ENCODE peak calls at places on chromosomes 2 and 18, in nine cellular contexts. One of them, this sample, is unnamed.

GRCh38 chr2:111184725-111185495 is 64.2 kb downstream of the BCL2L11 start:
- DNase-seq in stromal cell of bone marrow: no peak
- DNase-seq in A549: no peak
- DNase-seq in left cardiac atrium: no peak
- DNase-seq in fibroblast of the conjunctiva: no peak
- DNase-seq in activated T-cell treated with anti-CD3 and anti-CD28 coated beads, Interleukin-2, amount 50 U/mL, for 72 hours: no peak
- DNase-seq in HFF-Myc: no peak
- DNase-seq in activated CD4-positive, alpha-beta T cell treated with anti-CD3 and anti-CD28 coated beads, Interleukin-2, amount 50 U/mL, for 4 hours: no peak
- DNase-seq in stimulated activated CD4-positive, alpha-beta T cell treated with anti-CD3 and anti-CD28 coated beads, Interleukin-12 subunit alpha, Interleukin-12 subunit beta, amount 100 ng/mL, for 4 hours: no peak
- DNase-seq in this sample: no peak

GRCh38 chr2:138516030-138516704 is 14.6 kb downstream of the SPOPL start:
- DNase-seq in stimulated activated CD4-positive, alpha-beta T cell treated with anti-CD3 and anti-CD28 coated beads, Interleukin-12 subunit alpha, Interleukin-12 subunit beta, amount 100 ng/mL, for 4 hours: no peak
- DNase-seq in left cardiac atrium: no peak
- DNase-seq in A549: no peak
- DNase-seq in stromal cell of bone marrow: no peak
- DNase-seq in activated CD4-positive, alpha-beta T cell treated with anti-CD3 and anti-CD28 coated beads, Interleukin-2, amount 50 U/mL, for 4 hours: no peak
- DNase-seq in fibroblast of the conjunctiva: no peak
- DNase-seq in activated T-cell treated with anti-CD3 and anti-CD28 coated beads, Interleukin-2, amount 50 U/mL, for 72 hours: no peak
- DNase-seq in HFF-Myc: no peak
- DNase-seq in this sample: no peak

GRCh38 chr2:17792515-17792914 is 23.7 kb upstream of the MSGN1 start:
- DNase-seq in fibroblast of the conjunctiva: no peak
- DNase-seq in stimulated activated CD4-positive, alpha-beta T cell treated with anti-CD3 and anti-CD28 coated beads, Interleukin-12 subunit alpha, Interleukin-12 subunit beta, amount 100 ng/mL, for 4 hours: no peak
- DNase-seq in activated CD4-positive, alpha-beta T cell treated with anti-CD3 and anti-CD28 coated beads, Interleukin-2, amount 50 U/mL, for 4 hours: no peak
- DNase-seq in A549: no peak
- DNase-seq in left cardiac atrium: no peak
- DNase-seq in activated T-cell treated with anti-CD3 and anti-CD28 coated beads, Interleukin-2, amount 50 U/mL, for 72 hours: peak; percentile 8
- DNase-seq in stromal cell of bone marrow: no peak
- DNase-seq in HFF-Myc: no peak
- DNase-seq in this sample: no peak

GRCh38 chr18:23054553-23054952 is 80.7 kb upstream of the CABLES1 start:
- DNase-seq in A549: no peak
- DNase-seq in HFF-Myc: no peak
- DNase-seq in left cardiac atrium: no peak
- DNase-seq in activated T-cell treated with anti-CD3 and anti-CD28 coated beads, Interleukin-2, amount 50 U/mL, for 72 hours: no peak
- DNase-seq in stromal cell of bone marrow: no peak
- DNase-seq in fibroblast of the conjunctiva: no peak
- DNase-seq in stimulated activated CD4-positive, alpha-beta T cell treated with anti-CD3 and anti-CD28 coated beads, Interleukin-12 subunit alpha, Interleukin-12 subunit beta, amount 100 ng/mL, for 4 hours: no peak
- DNase-seq in activated CD4-positive, alpha-beta T cell treated with anti-CD3 and anti-CD28 coated beads, Interleukin-2, amount 50 U/mL, for 4 hours: no peak
- DNase-seq in this sample: no peak

GRCh38 chr2:70181363-70181956 is 9.4 kb downstream of the C2orf42 start:
- DNase-seq in left cardiac atrium: no peak
- DNase-seq in stromal cell of bone marrow: no peak
- DNase-seq in fibroblast of the conjunctiva: no peak
- DNase-seq in stimulated activated CD4-positive, alpha-beta T cell treated with anti-CD3 and anti-CD28 coated beads, Interleukin-12 subunit alpha, Interleukin-12 subunit beta, amount 100 ng/mL, for 4 hours: no peak
- DNase-seq in activated CD4-positive, alpha-beta T cell treated with anti-CD3 and anti-CD28 coated beads, Interleukin-2, amount 50 U/mL, for 4 hours: no peak
- DNase-seq in A549: no peak
- DNase-seq in HFF-Myc: no peak
- DNase-seq in activated T-cell treated with anti-CD3 and anti-CD28 coated beads, Interleukin-2, amount 50 U/mL, for 72 hours: no peak
- DNase-seq in this sample: no peak

GRCh38 chr2:196242131-196242620 is 70.8 kb upstream of the STK17B start:
- DNase-seq in stromal cell of bone marrow: no peak
- DNase-seq in fibroblast of the conjunctiva: no peak
- DNase-seq in activated CD4-positive, alpha-beta T cell treated with anti-CD3 and anti-CD28 coated beads, Interleukin-2, amount 50 U/mL, for 4 hours: no peak
- DNase-seq in A549: no peak
- DNase-seq in stimulated activated CD4-positive, alpha-beta T cell treated with anti-CD3 and anti-CD28 coated beads, Interleukin-12 subunit alpha, Interleukin-12 subunit beta, amount 100 ng/mL, for 4 hours: no peak
- DNase-seq in HFF-Myc: no peak
- DNase-seq in left cardiac atrium: no peak
- DNase-seq in activated T-cell treated with anti-CD3 and anti-CD28 coated beads, Interleukin-2, amount 50 U/mL, for 72 hours: peak; percentile 40
- DNase-seq in this sample: no peak

GRCh38 chr2:64644240-64645013 is 9.3 kb downstream of the SERTAD2 start:
- DNase-seq in A549: peak; percentile 91
- DNase-seq in stromal cell of bone marrow: peak; percentile 56
- DNase-seq in left cardiac atrium: peak; percentile 89
- DNase-seq in fibroblast of the conjunctiva: no peak
- DNase-seq in activated T-cell treated with anti-CD3 and anti-CD28 coated beads, Interleukin-2, amount 50 U/mL, for 72 hours: peak; percentile 50
- DNase-seq in HFF-Myc: no peak
- DNase-seq in stimulated activated CD4-positive, alpha-beta T cell treated with anti-CD3 and anti-CD28 coated beads, Interleukin-12 subunit alpha, Interleukin-12 subunit beta, amount 100 ng/mL, for 4 hours: peak; percentile 38
- DNase-seq in activated CD4-positive, alpha-beta T cell treated with anti-CD3 and anti-CD28 coated beads, Interleukin-2, amount 50 U/mL, for 4 hours: no peak
- DNase-seq in this sample: peak; percentile 32

GRCh38 chr2:122329266-122329665 is 573.8 kb downstream of the TSN start:
- DNase-seq in fibroblast of the conjunctiva: no peak
- DNase-seq in A549: no peak
- DNase-seq in activated CD4-positive, alpha-beta T cell treated with anti-CD3 and anti-CD28 coated beads, Interleukin-2, amount 50 U/mL, for 4 hours: no peak
- DNase-seq in activated T-cell treated with anti-CD3 and anti-CD28 coated beads, Interleukin-2, amount 50 U/mL, for 72 hours: no peak
- DNase-seq in stromal cell of bone marrow: no peak
- DNase-seq in stimulated activated CD4-positive, alpha-beta T cell treated with anti-CD3 and anti-CD28 coated beads, Interleukin-12 subunit alpha, Interleukin-12 subunit beta, amount 100 ng/mL, for 4 hours: no peak
- DNase-seq in left cardiac atrium: no peak
- DNase-seq in HFF-Myc: no peak
- DNase-seq in this sample: no peak

GRCh38 chr2:121707920-121708361 is 28.7 kb downstream of the NIFK start:
- DNase-seq in stimulated activated CD4-positive, alpha-beta T cell treated with anti-CD3 and anti-CD28 coated beads, Interleukin-12 subunit alpha, Interleukin-12 subunit beta, amount 100 ng/mL, for 4 hours: no peak
- DNase-seq in activated CD4-positive, alpha-beta T cell treated with anti-CD3 and anti-CD28 coated beads, Interleukin-2, amount 50 U/mL, for 4 hours: no peak
- DNase-seq in fibroblast of the conjunctiva: no peak
- DNase-seq in left cardiac atrium: no peak
- DNase-seq in stromal cell of bone marrow: no peak
- DNase-seq in HFF-Myc: no peak
- DNase-seq in activated T-cell treated with anti-CD3 and anti-CD28 coated beads, Interleukin-2, amount 50 U/mL, for 72 hours: no peak
- DNase-seq in A549: no peak
- DNase-seq in this sample: no peak

GRCh38 chr2:132521321-132521720 is 104.7 kb downstream of the GPR39 start:
- DNase-seq in activated T-cell treated with anti-CD3 and anti-CD28 coated beads, Interleukin-2, amount 50 U/mL, for 72 hours: no peak
- DNase-seq in stromal cell of bone marrow: no peak
- DNase-seq in stimulated activated CD4-positive, alpha-beta T cell treated with anti-CD3 and anti-CD28 coated beads, Interleukin-12 subunit alpha, Interleukin-12 subunit beta, amount 100 ng/mL, for 4 hours: no peak
- DNase-seq in fibroblast of the conjunctiva: no peak
- DNase-seq in activated CD4-positive, alpha-beta T cell treated with anti-CD3 and anti-CD28 coated beads, Interleukin-2, amount 50 U/mL, for 4 hours: no peak
- DNase-seq in left cardiac atrium: no peak
- DNase-seq in HFF-Myc: no peak
- DNase-seq in A549: no peak
- DNase-seq in this sample: no peak

GRCh38 chr18:66167829-66168463 is 417.1 kb downstream of the CDH7 start:
- DNase-seq in activated CD4-positive, alpha-beta T cell treated with anti-CD3 and anti-CD28 coated beads, Interleukin-2, amount 50 U/mL, for 4 hours: no peak
- DNase-seq in stromal cell of bone marrow: no peak
- DNase-seq in left cardiac atrium: no peak
- DNase-seq in activated T-cell treated with anti-CD3 and anti-CD28 coated beads, Interleukin-2, amount 50 U/mL, for 72 hours: no peak
- DNase-seq in A549: no peak
- DNase-seq in HFF-Myc: no peak
- DNase-seq in stimulated activated CD4-positive, alpha-beta T cell treated with anti-CD3 and anti-CD28 coated beads, Interleukin-12 subunit alpha, Interleukin-12 subunit beta, amount 100 ng/mL, for 4 hours: no peak
- DNase-seq in fibroblast of the conjunctiva: no peak
- DNase-seq in this sample: no peak

This sample was measured in AG09309.